ENCODE peak calls at places on chromosomes 1 and 21, in ten cellular contexts. S, W, J, C, R, F, L, U, B and V are unnamed samples.

GRCh38 chr1:2470290-2471158 is 5.6 kb upstream of the PLCH2 start:
- DNase-seq in S (no peak), W (no peak), J (no peak), C (no peak), R (no peak), F (no peak), L (no peak), U (no peak), B (no peak), V (no peak)

GRCh38 chr1:54989473-54989872 is 9.0 kb downstream of the TMEM61 start:
- DNase-seq in S (no peak), W (no peak), J (peak; percentile 58), C (no peak), R (no peak), F (no peak), L (no peak), U (no peak), B (no peak), V (no peak)

GRCh38 chr1:17195731-17196130 is 9.2 kb upstream of the PADI1 start:
- DNase-seq in S (no peak), W (no peak), J (no peak), C (no peak), R (no peak), F (no peak), L (no peak), U (no peak), B (no peak), V (no peak)

GRCh38 chr21:9763807-9764206 is 757.6 kb upstream of the TPTE start:
- DNase-seq in S (no peak), W (no peak), J (no peak), C (no peak), R (no peak), F (no peak), L (no peak), U (no peak), B (no peak), V (no peak)

GRCh38 chr21:38920631-38921398 is 115.1 kb downstream of the ETS2 start:
- DNase-seq in S (no peak), W (peak; percentile 66), J (peak; percentile 48), C (no peak), R (no peak), F (no peak), L (no peak), U (peak; percentile 26), B (peak; percentile 57), V (peak; percentile 81)

GRCh38 chr1:220084460-220084859 is 5.1 kb downstream of the BPNT1 start:
- DNase-seq in S (no peak), W (no peak), J (no peak), C (no peak), R (no peak), F (no peak), L (no peak), U (no peak), B (no peak), V (peak; percentile 43)

GRCh38 chr1:204829133-204829532 is 41.5 kb upstream of the NFASC start:
- DNase-seq in S (no peak), W (peak; percentile 11), J (peak; percentile 12), C (no peak), R (no peak), F (no peak), L (no peak), U (no peak), B (no peak), V (no peak)

GRCh38 chr1:37098196-37098595 is 63.9 kb upstream of the GRIK3 start:
- DNase-seq in S (no peak), W (no peak), J (no peak), C (no peak), R (no peak), F (no peak), L (no peak), U (no peak), B (no peak), V (no peak)

GRCh38 chr1:211332036-211332616 is 5.5 kb downstream of the TRAF5 start:
- DNase-seq in S (no peak), W (no peak), J (no peak), C (no peak), R (no peak), F (no peak), L (no peak), U (no peak), B (no peak), V (no peak)

GRCh38 chr1:29513357-29513756 is 277.0 kb downstream of the PTPRU start:
- DNase-seq in S (no peak), W (peak; percentile 74), J (peak; percentile 45), C (peak; percentile 29), R (no peak), F (peak; percentile 16), L (no peak), U (peak; percentile 11), B (peak; percentile 65), V (peak; percentile 68)

GRCh38 chr1:109610609-109611307 is 8.7 kb downstream of the GNAT2 start:
- DNase-seq in S (no peak), W (peak; percentile 72), J (no peak), C (no peak), R (no peak), F (no peak), L (no peak), U (no peak), B (no peak), V (no peak)